ENCODE peak calls at places on chromosomes 7 and 10, in eight cellular contexts. One of them, this sample, is unnamed.

GRCh38 chr7:90726623-90727022 is 130.5 kb downstream of the CDK14 start:
- DNase-seq in right lobe of liver: no peak
- DNase-seq in upper lobe of right lung: no peak
- DNase-seq in OCI-LY7: no peak
- DNase-seq in endodermal cell: peak
- DNase-seq in colonic mucosa: no peak
- DNase-seq in mesendoderm: peak
- DNase-seq in adrenal gland: no peak
- DNase-seq in this sample: no peak

GRCh38 chr7:24304494-24305095 is 20.6 kb downstream of the NPY start:
- DNase-seq in right lobe of liver: no peak
- DNase-seq in upper lobe of right lung: no peak
- DNase-seq in OCI-LY7: no peak
- DNase-seq in endodermal cell: no peak
- DNase-seq in colonic mucosa: no peak
- DNase-seq in mesendoderm: peak
- DNase-seq in adrenal gland: no peak
- DNase-seq in this sample: no peak

GRCh38 chr10:28503114-28503513 is 29.8 kb upstream of the WAC start:
- DNase-seq in right lobe of liver: no peak
- DNase-seq in upper lobe of right lung: no peak
- DNase-seq in OCI-LY7: no peak
- DNase-seq in endodermal cell: no peak
- DNase-seq in colonic mucosa: peak
- DNase-seq in mesendoderm: no peak
- DNase-seq in adrenal gland: no peak
- DNase-seq in this sample: no peak

GRCh38 chr7:128022631-128023532 is 8.4 kb downstream of the LRRC4 start:
- DNase-seq in right lobe of liver: no peak
- DNase-seq in upper lobe of right lung: no peak
- DNase-seq in OCI-LY7: no peak
- DNase-seq in endodermal cell: no peak
- DNase-seq in colonic mucosa: no peak
- DNase-seq in mesendoderm: peak
- DNase-seq in adrenal gland: no peak
- DNase-seq in this sample: no peak

GRCh38 chr7:17706734-17707133 is 233.6 kb downstream of the SNX13 start:
- DNase-seq in right lobe of liver: no peak
- DNase-seq in upper lobe of right lung: no peak
- DNase-seq in OCI-LY7: peak
- DNase-seq in endodermal cell: peak
- DNase-seq in colonic mucosa: peak
- DNase-seq in mesendoderm: peak
- DNase-seq in adrenal gland: peak
- DNase-seq in this sample: peak

GRCh38 chr10:101710064-101710695 is 15.2 kb upstream of the FBXW4 start:
- DNase-seq in right lobe of liver: no peak
- DNase-seq in upper lobe of right lung: no peak
- DNase-seq in OCI-LY7: no peak
- DNase-seq in endodermal cell: peak
- DNase-seq in colonic mucosa: no peak
- DNase-seq in mesendoderm: peak
- DNase-seq in adrenal gland: no peak
- DNase-seq in this sample: no peak

GRCh38 chr7:29300649-29301048 is 106.1 kb downstream of the CHN2 start:
- DNase-seq in right lobe of liver: no peak
- DNase-seq in upper lobe of right lung: no peak
- DNase-seq in OCI-LY7: no peak
- DNase-seq in endodermal cell: no peak
- DNase-seq in colonic mucosa: no peak
- DNase-seq in mesendoderm: no peak
- DNase-seq in adrenal gland: no peak
- DNase-seq in this sample: no peak

GRCh38 chr10:129345763-129346162 is 121.3 kb upstream of the MGMT start:
- DNase-seq in right lobe of liver: no peak
- DNase-seq in upper lobe of right lung: no peak
- DNase-seq in OCI-LY7: no peak
- DNase-seq in endodermal cell: peak
- DNase-seq in colonic mucosa: no peak
- DNase-seq in mesendoderm: peak
- DNase-seq in adrenal gland: no peak
- DNase-seq in this sample: no peak

GRCh38 chr7:120960714-120961113 is 10.1 kb downstream of the ING3 start:
- DNase-seq in right lobe of liver: no peak
- DNase-seq in upper lobe of right lung: no peak
- DNase-seq in OCI-LY7: no peak
- DNase-seq in endodermal cell: no peak
- DNase-seq in colonic mucosa: no peak
- DNase-seq in mesendoderm: no peak
- DNase-seq in adrenal gland: no peak
- DNase-seq in this sample: no peak

GRCh38 chr7:151172273-151173141 is 5.0 kb upstream of the GBX1 start:
- DNase-seq in right lobe of liver: peak
- DNase-seq in upper lobe of right lung: peak
- DNase-seq in OCI-LY7: peak
- DNase-seq in endodermal cell: peak
- DNase-seq in colonic mucosa: peak
- DNase-seq in mesendoderm: peak
- DNase-seq in adrenal gland: peak
- DNase-seq in this sample: peak

DNA sequence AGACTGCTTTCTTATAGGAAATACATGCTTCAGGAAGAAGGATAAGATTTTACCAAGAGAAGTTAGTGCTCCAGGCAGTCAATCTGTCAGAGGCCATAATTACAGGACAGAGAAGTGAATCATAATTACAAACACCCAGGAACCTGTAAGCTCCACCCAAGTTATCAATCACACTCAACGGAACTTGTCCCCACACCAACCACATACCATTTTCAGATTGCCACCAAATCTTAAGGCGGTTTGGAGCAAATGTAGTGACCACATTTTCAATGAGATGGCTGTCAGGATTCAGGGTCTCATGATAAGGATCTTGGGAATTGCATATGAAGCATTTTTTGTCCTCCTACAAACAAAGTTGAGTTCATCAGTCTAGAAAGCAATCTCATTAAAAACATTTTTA is 4.8 kb downstream of the LAMB1 start:
- DNase-seq in right lobe of liver: no peak
- DNase-seq in upper lobe of right lung: no peak
- DNase-seq in OCI-LY7: no peak
- DNase-seq in endodermal cell: no peak
- DNase-seq in colonic mucosa: no peak
- DNase-seq in mesendoderm: no peak
- DNase-seq in adrenal gland: no peak
- DNase-seq in this sample: no peak
- H3K4me3 ChIP-seq in right lobe of liver: no peak
- H3K4me3 ChIP-seq in upper lobe of right lung: no peak
- H3K4me3 ChIP-seq in OCI-LY7: no peak
- H3K4me3 ChIP-seq in endodermal cell: peak
- H3K4me3 ChIP-seq in colonic mucosa: no peak
- H3K4me3 ChIP-seq in mesendoderm: no peak
- H3K4me3 ChIP-seq in adrenal gland: no peak
- H3K4me3 ChIP-seq in this sample: no peak

DNA sequence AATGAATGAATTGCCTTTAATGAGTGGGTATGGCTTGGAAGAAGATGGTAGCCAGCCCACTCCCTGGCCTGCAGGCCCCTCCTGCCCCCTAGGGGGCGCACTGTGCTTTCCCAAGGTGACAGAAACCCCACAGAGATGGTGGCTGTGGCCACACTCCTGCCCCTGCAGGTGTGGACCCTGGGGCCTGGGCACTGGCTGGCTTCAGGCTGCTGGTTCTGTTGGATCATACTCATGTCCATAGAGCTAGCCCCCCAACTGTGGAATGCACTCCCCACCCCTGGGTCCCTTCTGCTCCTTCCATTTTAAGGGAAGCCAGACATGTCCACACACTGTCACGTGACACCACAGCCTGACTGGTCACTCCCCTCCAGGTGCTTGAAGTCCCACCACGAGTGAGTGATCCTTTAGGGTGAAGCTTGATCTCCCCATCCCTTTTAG is 44.8 kb downstream of the ZCCHC24 start:
- DNase-seq in right lobe of liver: no peak
- DNase-seq in upper lobe of right lung: peak
- DNase-seq in OCI-LY7: peak
- DNase-seq in endodermal cell: peak
- DNase-seq in colonic mucosa: peak
- DNase-seq in mesendoderm: peak
- DNase-seq in adrenal gland: no peak
- DNase-seq in this sample: no peak
- H3K27ac ChIP-seq in right lobe of liver: peak
- H3K27ac ChIP-seq in upper lobe of right lung: peak
- H3K27ac ChIP-seq in OCI-LY7: no peak
- H3K27ac ChIP-seq in endodermal cell: no peak
- H3K27ac ChIP-seq in colonic mucosa: peak
- H3K27ac ChIP-seq in mesendoderm: no peak
- H3K27ac ChIP-seq in adrenal gland: no peak
- H3K27ac ChIP-seq in this sample: no peak

DNA sequence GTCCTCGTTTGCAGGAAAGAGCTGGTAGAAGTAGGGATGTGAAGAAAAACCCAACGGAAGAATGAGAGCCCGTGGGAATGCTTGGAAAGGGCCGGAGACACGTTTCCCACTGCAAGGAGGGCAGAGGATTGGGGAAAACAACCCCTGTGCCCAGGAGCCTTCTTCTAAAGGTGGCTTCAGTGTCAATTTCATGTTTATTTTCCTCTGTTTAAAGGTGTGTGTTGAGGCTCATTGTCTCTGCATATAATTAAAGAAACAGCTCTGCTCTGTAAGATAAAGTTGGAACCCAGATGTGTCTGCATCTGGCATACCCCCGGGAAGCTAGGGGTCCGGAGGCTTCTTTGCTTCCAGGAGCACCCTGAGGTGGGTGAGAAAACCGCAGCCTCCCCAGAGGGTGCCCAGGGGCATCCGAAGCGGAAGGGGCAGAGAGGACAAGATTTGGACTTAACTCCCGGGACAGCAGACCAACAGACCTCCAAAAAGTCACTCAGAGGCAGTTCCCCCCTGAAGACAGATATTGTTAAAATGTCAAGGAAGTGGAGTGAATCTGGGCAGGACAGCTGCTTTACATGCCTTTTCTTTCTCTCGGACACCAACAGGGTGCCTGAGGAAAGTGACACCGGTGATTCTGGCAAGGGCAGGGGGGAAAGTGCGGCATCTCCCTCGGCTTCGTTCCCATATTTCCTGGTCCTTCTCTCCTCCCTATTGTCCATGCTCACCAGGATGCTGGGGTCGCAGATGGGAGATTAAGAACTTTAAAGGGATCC is 8.6 kb upstream of the GATA3 start:
- DNase-seq in right lobe of liver: no peak
- DNase-seq in upper lobe of right lung: no peak
- DNase-seq in OCI-LY7: no peak
- DNase-seq in endodermal cell: no peak
- DNase-seq in colonic mucosa: no peak
- DNase-seq in mesendoderm: peak
- DNase-seq in adrenal gland: no peak
- DNase-seq in this sample: no peak
- H3K4me3 ChIP-seq in right lobe of liver: no peak
- H3K4me3 ChIP-seq in upper lobe of right lung: no peak
- H3K4me3 ChIP-seq in OCI-LY7: no peak
- H3K4me3 ChIP-seq in endodermal cell: peak
- H3K4me3 ChIP-seq in colonic mucosa: no peak
- H3K4me3 ChIP-seq in mesendoderm: peak
- H3K4me3 ChIP-seq in adrenal gland: peak
- H3K4me3 ChIP-seq in this sample: no peak

DNA sequence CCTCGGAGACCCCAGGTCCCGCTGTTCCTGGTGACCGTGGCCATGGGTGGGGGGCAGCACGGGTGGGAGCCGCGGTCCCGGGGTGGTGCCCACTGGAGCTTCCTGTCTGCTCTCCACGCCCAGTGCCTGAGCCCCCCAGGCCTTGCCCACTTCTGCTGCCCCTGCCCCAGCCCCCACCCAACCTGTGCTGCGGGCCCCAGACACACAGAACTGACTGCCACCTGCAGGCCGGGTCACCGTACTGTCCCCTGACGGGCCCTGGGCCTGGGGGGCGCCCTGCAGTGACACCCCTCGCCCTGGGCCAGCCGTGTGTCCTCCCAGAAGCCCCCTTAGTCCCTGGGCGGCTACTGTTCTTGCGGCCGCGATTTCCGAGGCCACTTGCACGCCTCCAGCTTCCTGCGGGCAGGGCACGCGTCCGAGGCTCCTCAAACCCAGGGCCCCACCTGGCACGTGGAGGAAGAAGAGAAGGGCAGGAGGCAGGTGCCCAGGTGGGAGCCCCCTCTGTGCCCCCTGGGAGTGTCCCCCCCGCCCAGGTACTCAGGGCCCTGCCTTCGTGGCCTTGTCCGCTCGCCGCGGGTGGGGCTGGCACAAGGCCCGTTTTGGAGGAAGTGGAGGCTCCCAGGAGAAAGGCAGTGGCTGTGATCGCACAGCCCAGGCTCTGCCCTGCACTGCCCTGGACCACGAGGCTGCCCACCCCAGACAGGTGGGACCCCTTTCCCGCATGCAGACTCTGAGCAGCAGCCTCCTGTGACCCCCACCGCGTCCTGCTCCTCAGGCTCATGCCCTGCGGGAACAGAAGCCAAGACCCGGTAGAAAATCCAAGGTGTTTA is 10.4 kb downstream of the TMEM184A start:
- DNase-seq in right lobe of liver: no peak
- DNase-seq in upper lobe of right lung: no peak
- DNase-seq in OCI-LY7: peak
- DNase-seq in endodermal cell: no peak
- DNase-seq in colonic mucosa: no peak
- DNase-seq in mesendoderm: no peak
- DNase-seq in adrenal gland: no peak
- DNase-seq in this sample: no peak
- H3K27ac ChIP-seq in right lobe of liver: no peak
- H3K27ac ChIP-seq in upper lobe of right lung: no peak
- H3K27ac ChIP-seq in OCI-LY7: no peak
- H3K27ac ChIP-seq in endodermal cell: no peak
- H3K27ac ChIP-seq in colonic mucosa: no peak
- H3K27ac ChIP-seq in mesendoderm: no peak
- H3K27ac ChIP-seq in adrenal gland: no peak
- H3K27ac ChIP-seq in this sample: peak

DNA sequence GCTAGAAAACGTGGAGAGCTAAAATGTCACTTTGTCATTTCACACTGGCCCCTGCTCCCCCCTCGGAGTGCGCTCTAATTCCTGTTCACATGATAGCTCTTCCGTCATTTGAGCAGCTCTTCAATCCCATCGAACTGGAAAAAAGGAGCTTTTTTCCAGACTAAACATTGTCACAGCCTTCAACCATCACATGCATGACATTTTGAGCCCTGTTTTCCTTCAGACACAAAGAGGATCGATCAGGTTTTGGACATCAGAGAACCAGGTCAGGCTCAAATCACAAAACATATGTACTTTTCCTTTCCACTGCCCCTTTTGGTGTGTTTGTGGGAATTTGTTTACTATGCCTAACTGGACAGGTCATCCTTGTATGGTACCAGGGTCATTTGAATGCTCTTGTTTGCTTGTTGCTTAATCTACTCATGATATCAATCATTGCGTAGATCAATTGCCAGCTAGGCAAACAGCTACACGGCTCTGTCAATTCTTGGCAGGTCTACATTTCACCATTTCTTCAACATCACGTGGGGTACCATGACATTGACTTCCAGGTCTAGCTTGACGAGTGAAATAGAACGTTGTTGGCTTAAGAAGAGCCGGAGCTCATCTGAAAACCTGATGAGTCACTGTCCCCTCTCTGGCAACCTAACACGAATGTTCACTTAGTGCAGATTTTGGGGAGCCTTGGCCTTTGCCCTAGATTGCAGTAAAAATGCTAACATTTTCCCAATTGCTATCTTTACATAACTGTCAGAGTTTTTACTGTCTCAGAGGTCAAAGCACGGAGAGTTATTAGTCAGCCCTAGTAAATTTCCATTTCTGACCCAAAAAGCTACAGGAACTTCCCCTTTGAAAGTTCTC is 87.3 kb downstream of the LYZL2 start:
- DNase-seq in right lobe of liver: peak
- DNase-seq in upper lobe of right lung: no peak
- DNase-seq in OCI-LY7: no peak
- DNase-seq in endodermal cell: no peak
- DNase-seq in colonic mucosa: no peak
- DNase-seq in mesendoderm: no peak
- DNase-seq in adrenal gland: peak
- DNase-seq in this sample: peak
- H3K4me3 ChIP-seq in right lobe of liver: no peak
- H3K4me3 ChIP-seq in upper lobe of right lung: no peak
- H3K4me3 ChIP-seq in OCI-LY7: no peak
- H3K4me3 ChIP-seq in endodermal cell: no peak
- H3K4me3 ChIP-seq in colonic mucosa: no peak
- H3K4me3 ChIP-seq in mesendoderm: no peak
- H3K4me3 ChIP-seq in adrenal gland: no peak
- H3K4me3 ChIP-seq in this sample: no peak

This sample was measured in HL-60.